ENCODE peak calls at places on chromosomes 16 and 17, in ten cellular contexts. X, H, N, I, O, P, W, T, D and V are unnamed samples.

GRCh38 chr17:80045703-80046102 is 9.3 kb downstream of the CCDC40 start:
- DNase-seq in O (no peak), X (no peak), T (no peak), P (no peak), D (no peak), N (no peak), I (no peak), W (no peak), H (no peak), V (no peak)

GRCh38 chr16:1206326-1206725 is 18.7 kb downstream of the TPSG1 start:
- DNase-seq in X (no peak), I (no peak), P (no peak), H (no peak), N (no peak), D (no peak), O (no peak), W (no peak), T (no peak), V (no peak)

GRCh38 chr16:22103371-22103890 is 11.1 kb downstream of the VWA3A start:
- DNase-seq in I (no peak), O (no peak), N (no peak), X (no peak), P (no peak), D (no peak), T (no peak), W (no peak), H (no peak), V (no peak)

GRCh38 chr17:29933379-29933778 is 3.4 kb upstream of the SSH2 start:
- DNase-seq in D (no peak), N (no peak), I (no peak), T (no peak), X (peak), P (no peak), H (no peak), O (no peak), W (peak), V (no peak)

GRCh38 chr16:964696-965395 is 5.9 kb downstream of the LMF1 start:
- DNase-seq in D (no peak), I (no peak), N (no peak), P (peak), H (no peak), O (no peak), W (no peak), T (no peak), X (no peak), V (peak)

GRCh38 chr17:3602499-3602898 is 6.7 kb downstream of the TRPV1 start:
- DNase-seq in X (peak), W (no peak), T (peak), O (no peak), D (no peak), H (no peak), I (no peak), P (no peak), N (no peak), V (no peak)

GRCh38 chr17:60315650-60316049 is 76.3 kb downstream of the USP32 start:
- DNase-seq in N (no peak), H (no peak), O (no peak), P (no peak), I (no peak), X (no peak), W (no peak), D (no peak), T (no peak), V (no peak)

GRCh38 chr16:50742521-50743150 is 750 bp downstream of the CYLD start:
- DNase-seq in D (peak), O (no peak), W (no peak), T (peak), H (no peak), P (peak), I (peak), X (peak), N (peak), V (no peak)

GRCh38 chr16:71974068-71974818 is 26.0 kb downstream of the PKD1L3 start:
- DNase-seq in W (no peak), H (no peak), P (no peak), D (no peak), X (no peak), I (no peak), T (no peak), O (no peak), N (no peak), V (no peak)

GRCh38 chr17:65324977-65325376 is 187.8 kb downstream of the RGS9 start:
- DNase-seq in P (no peak), X (no peak), O (no peak), I (no peak), D (peak), W (no peak), T (peak), N (peak), H (peak), V (no peak)

GRCh38 chr17:29243792-29244191 is 2.9 kb upstream of the CRYBA1 start:
- DNase-seq in N (no peak), X (peak), D (no peak), I (no peak), W (peak), T (no peak), P (no peak), O (no peak), H (no peak), V (no peak)

GRCh38 chr17:77644981-77645380 is 313.5 kb upstream of the TNRC6C start:
- DNase-seq in X (peak), W (no peak), D (peak), T (no peak), I (no peak), N (no peak), P (no peak), O (no peak), H (no peak), V (no peak)

GRCh38 chr16:67537636-67538591 is 9.3 kb downstream of the RIPOR1 start:
- DNase-seq in W (no peak), X (peak), P (peak), D (peak), H (peak), I (peak), N (peak), O (no peak), T (peak), V (no peak)

GRCh38 chr16:9311303-9311954 is 220.0 kb downstream of the HAPSTR1 start:
- DNase-seq in T (no peak), D (no peak), X (peak), N (no peak), O (no peak), H (no peak), I (no peak), W (no peak), P (peak), V (peak)

GRCh38 chr17:61591930-61592329 is 911 bp upstream of the NACA2 start:
- DNase-seq in I (no peak), P (no peak), D (no peak), O (no peak), N (no peak), W (no peak), T (no peak), H (no peak), X (no peak), V (no peak)

GRCh38 chr17:31310877-31311276 is 3.0 kb downstream of the EVI2B start:
- DNase-seq in W (no peak), P (peak), X (no peak), D (no peak), T (no peak), I (no peak), O (no peak), H (no peak), N (no peak), V (no peak)

GRCh38 chr17:64357191-64357981 is 33.3 kb downstream of the PECAM1 start:
- DNase-seq in O (peak), T (peak), I (peak), X (no peak), D (peak), P (peak), W (peak), N (peak), H (peak), V (peak)

DNA sequence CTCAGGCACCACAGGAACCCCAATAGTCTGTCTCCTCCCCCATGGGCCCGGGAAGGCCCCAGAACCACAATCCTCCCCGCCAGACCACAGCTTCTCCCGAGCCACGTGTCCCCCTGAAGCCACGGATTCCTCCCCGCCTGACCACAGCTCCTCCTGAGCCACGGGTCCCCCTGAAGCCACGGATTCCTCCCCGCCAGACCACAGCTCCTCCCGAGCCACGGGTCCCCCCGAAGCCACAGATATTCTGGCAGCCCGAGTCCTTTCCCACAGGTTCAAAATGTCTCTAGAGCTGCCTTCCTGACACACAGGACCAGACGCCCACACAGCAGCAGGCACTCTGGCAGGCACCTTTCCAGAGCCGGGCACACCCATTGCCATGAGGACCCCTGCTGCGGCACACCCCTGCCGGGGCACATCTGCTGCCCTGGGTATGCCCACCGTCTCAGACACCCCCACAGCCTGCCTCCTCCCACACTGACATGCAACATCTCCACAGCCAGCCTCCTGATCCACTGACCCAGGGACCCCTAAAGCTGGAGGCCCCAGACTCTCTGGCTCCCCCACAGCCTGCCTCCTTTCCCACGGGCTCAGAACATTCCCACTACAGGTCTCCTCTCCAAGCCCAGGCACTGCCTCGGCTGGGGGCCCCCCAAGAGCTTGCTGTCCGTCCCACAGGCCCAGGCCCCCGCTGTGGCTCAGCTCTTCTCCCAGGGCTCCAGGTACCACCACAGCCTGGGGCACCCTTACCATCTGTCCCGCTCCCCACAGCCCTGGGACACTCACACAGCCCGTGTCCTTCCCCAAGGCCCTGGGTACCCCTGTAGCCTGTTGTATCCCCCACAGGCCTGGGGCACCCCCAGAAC is 2.2 kb downstream of the KIAA0753 start:
- DNase-seq in H (no peak), I (no peak), W (no peak), P (no peak), X (no peak), N (no peak), T (no peak), D (no peak), O (no peak), V (no peak)
- H3K27ac ChIP-seq in H (no peak), I (no peak), W (no peak), P (no peak), X (no peak), N (no peak), T (no peak), D (no peak), O (no peak), V (no peak)

GRCh38 chr16:70644763-70645597 is 1.4 kb upstream of the IL34 start:
- DNase-seq in W (no peak), D (no peak), P (no peak), X (no peak), N (no peak), T (no peak), I (no peak), H (no peak), O (no peak), V (no peak)
- TF ChIP-seq CTCF in W (no peak), D (no peak), P (no peak), X (no peak), N (no peak), T (no peak), I (no peak), H (no peak), O (no peak), V (no peak)

GRCh38 chr17:49700956-49701355 is 6.8 kb downstream of the SLC35B1 start:
- DNase-seq in W (no peak), P (no peak), D (no peak), H (no peak), N (no peak), I (no peak), T (no peak), O (no peak), X (no peak), V (no peak)
- H3K4me3 ChIP-seq in W (no peak), P (no peak), D (no peak), H (no peak), N (no peak), I (no peak), T (no peak), O (no peak), X (no peak), V (no peak)

GRCh38 chr17:42414782-42415409 is 8.2 kb downstream of the CAVIN1 start:
- DNase-seq in N (no peak), X (no peak), H (no peak), I (no peak), W (no peak), T (no peak), P (no peak), O (no peak), D (no peak), V (no peak)
- H3K27ac ChIP-seq in N (peak), X (no peak), H (peak), I (peak), W (no peak), T (peak), P (peak), O (peak), D (peak), V (no peak)

GRCh38 chr17:75764417-75764710 is 628 bp downstream of the GALK1 start:
- DNase-seq in I (no peak), O (no peak), W (no peak), D (no peak), H (no peak), T (peak), N (no peak), X (no peak), P (no peak), V (no peak)
- TF ChIP-seq CTCF in I (no peak), O (no peak), W (no peak), D (no peak), H (no peak), T (no peak), N (no peak), X (no peak), P (no peak), V (no peak)

GRCh38 chr17:6924121-6924676 is 71.7 kb upstream of the ALOX12 start:
- DNase-seq in T (no peak), N (no peak), W (no peak), H (no peak), D (no peak), I (no peak), P (no peak), O (no peak), X (no peak), V (no peak)
- H3K4me3 ChIP-seq in T (no peak), N (no peak), W (no peak), H (no peak), D (no peak), I (no peak), P (no peak), O (no peak), X (no peak), V (no peak)

DNA sequence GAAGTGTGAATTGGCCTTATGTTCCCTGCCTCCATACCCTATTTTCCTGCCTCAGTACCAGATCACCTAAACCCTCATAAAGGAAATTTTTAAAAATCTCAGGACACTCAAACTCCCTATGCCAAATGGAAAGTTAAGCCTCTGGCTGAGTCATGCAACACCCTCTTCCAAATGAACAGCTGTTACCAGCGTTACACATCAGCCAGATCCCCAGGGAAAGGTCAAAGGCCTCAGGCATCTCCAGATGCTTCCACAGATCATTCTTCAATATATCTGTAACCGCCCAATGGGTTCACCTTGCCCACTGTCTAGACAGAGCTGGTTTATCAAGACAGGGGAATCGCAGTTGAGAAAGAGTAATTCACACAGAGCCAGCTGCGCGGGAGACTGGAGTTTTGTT is 29.0 kb upstream of the SHCBP1 start:
- DNase-seq in H (peak), X (no peak), O (no peak), P (no peak), W (peak), I (no peak), T (peak), D (peak), N (peak), V (no peak)
- H3K27ac ChIP-seq in H (peak), X (no peak), O (peak), P (peak), W (no peak), I (peak), T (peak), D (peak), N (peak), V (no peak)

GRCh38 chr16:89695086-89695874 is 6.2 kb downstream of the SPATA2L start:
- DNase-seq in X (no peak), W (no peak), T (no peak), I (no peak), P (no peak), N (no peak), H (no peak), D (no peak), O (no peak), V (no peak)
- TF ChIP-seq CTCF in X (no peak), W (no peak), T (no peak), I (no peak), P (no peak), N (no peak), H (no peak), D (no peak), O (no peak), V (no peak)